ENCODE peak calls at places on chromosome 13, in nine cellular contexts. One of them, this sample, is unnamed.

GRCh38 chr13:110213461-110214074 is 93.4 kb downstream of the COL4A1 start:
- DNase-seq in A673: no peak
- DNase-seq in fibroblast of pulmonary artery: no peak
- DNase-seq in AG04450: no peak
- DNase-seq in astrocyte of the cerebellum: no peak
- DNase-seq in PC-3: no peak
- DNase-seq in CD8-positive, alpha-beta T cell: no peak
- DNase-seq in A549: no peak
- DNase-seq in astrocyte: no peak
- DNase-seq in this sample: no peak

GRCh38 chr13:77507931-77508776 is 27.4 kb upstream of the SCEL start:
- DNase-seq in A673: no peak
- DNase-seq in fibroblast of pulmonary artery: peak; percentile 57
- DNase-seq in AG04450: no peak
- DNase-seq in astrocyte of the cerebellum: peak; percentile 89
- DNase-seq in PC-3: peak; percentile 92
- DNase-seq in CD8-positive, alpha-beta T cell: no peak
- DNase-seq in A549: peak; percentile 38
- DNase-seq in astrocyte: peak; percentile 96
- DNase-seq in this sample: no peak

GRCh38 chr13:76937416-76937815 is 10.9 kb upstream of the ACOD1 start:
- DNase-seq in A673: peak; percentile 81
- DNase-seq in fibroblast of pulmonary artery: peak; percentile 97
- DNase-seq in AG04450: peak; percentile 88
- DNase-seq in astrocyte of the cerebellum: peak; percentile 96
- DNase-seq in PC-3: peak; percentile 92
- DNase-seq in CD8-positive, alpha-beta T cell: no peak
- DNase-seq in A549: peak; percentile 35
- DNase-seq in astrocyte: peak; percentile 95
- DNase-seq in this sample: no peak

GRCh38 chr13:31773538-31773937 is 34.2 kb downstream of the RXFP2 start:
- DNase-seq in A673: no peak
- DNase-seq in fibroblast of pulmonary artery: peak; percentile 86
- DNase-seq in AG04450: no peak
- DNase-seq in astrocyte of the cerebellum: peak; percentile 55
- DNase-seq in PC-3: no peak
- DNase-seq in CD8-positive, alpha-beta T cell: no peak
- DNase-seq in A549: no peak
- DNase-seq in astrocyte: peak; percentile 84
- DNase-seq in this sample: no peak

GRCh38 chr13:43388282-43389034 is 365.1 kb downstream of the DNAJC15 start:
- DNase-seq in A673: no peak
- DNase-seq in fibroblast of pulmonary artery: no peak
- DNase-seq in AG04450: no peak
- DNase-seq in astrocyte of the cerebellum: no peak
- DNase-seq in PC-3: peak; percentile 77
- DNase-seq in CD8-positive, alpha-beta T cell: no peak
- DNase-seq in A549: no peak
- DNase-seq in astrocyte: no peak
- DNase-seq in this sample: no peak

GRCh38 chr13:82847595-82847994 is 1034.7 kb downstream of the SLITRK1 start:
- DNase-seq in A673: no peak
- DNase-seq in fibroblast of pulmonary artery: peak; percentile 5
- DNase-seq in AG04450: no peak
- DNase-seq in astrocyte of the cerebellum: no peak
- DNase-seq in PC-3: peak; percentile 49
- DNase-seq in CD8-positive, alpha-beta T cell: no peak
- DNase-seq in A549: no peak
- DNase-seq in astrocyte: no peak
- DNase-seq in this sample: no peak

GRCh38 chr13:107124129-107124718 is 556.3 kb upstream of the ARGLU1 start:
- DNase-seq in A673: peak; percentile 22
- DNase-seq in fibroblast of pulmonary artery: peak; percentile 26
- DNase-seq in AG04450: no peak
- DNase-seq in astrocyte of the cerebellum: peak; percentile 11
- DNase-seq in PC-3: peak; percentile 45
- DNase-seq in CD8-positive, alpha-beta T cell: no peak
- DNase-seq in A549: peak; percentile 0
- DNase-seq in astrocyte: no peak
- DNase-seq in this sample: no peak

GRCh38 chr13:88526853-88527215 is 855.7 kb downstream of the SLITRK5 start:
- DNase-seq in A673: no peak
- DNase-seq in fibroblast of pulmonary artery: no peak
- DNase-seq in AG04450: no peak
- DNase-seq in astrocyte of the cerebellum: no peak
- DNase-seq in PC-3: no peak
- DNase-seq in CD8-positive, alpha-beta T cell: no peak
- DNase-seq in A549: no peak
- DNase-seq in astrocyte: no peak
- DNase-seq in this sample: no peak

GRCh38 chr13:109205315-109205714 is 575.9 kb downstream of the MYO16 start:
- DNase-seq in A673: no peak
- DNase-seq in fibroblast of pulmonary artery: peak; percentile 18
- DNase-seq in AG04450: no peak
- DNase-seq in astrocyte of the cerebellum: no peak
- DNase-seq in PC-3: no peak
- DNase-seq in CD8-positive, alpha-beta T cell: no peak
- DNase-seq in A549: no peak
- DNase-seq in astrocyte: no peak
- DNase-seq in this sample: no peak

GRCh38 chr13:99314640-99315176 is 7.5 kb upstream of the GPR183 start:
- DNase-seq in A673: no peak
- DNase-seq in fibroblast of pulmonary artery: peak; percentile 44
- DNase-seq in AG04450: no peak
- DNase-seq in astrocyte of the cerebellum: no peak
- DNase-seq in PC-3: no peak
- DNase-seq in CD8-positive, alpha-beta T cell: no peak
- DNase-seq in A549: no peak
- DNase-seq in astrocyte: peak; percentile 75
- DNase-seq in this sample: no peak

GRCh38 chr13:51315658-51316057 is 23.8 kb upstream of the SERPINE3 start:
- DNase-seq in A673: peak; percentile 59
- DNase-seq in fibroblast of pulmonary artery: no peak
- DNase-seq in AG04450: no peak
- DNase-seq in astrocyte of the cerebellum: no peak
- DNase-seq in PC-3: no peak
- DNase-seq in CD8-positive, alpha-beta T cell: no peak
- DNase-seq in A549: no peak
- DNase-seq in astrocyte: peak; percentile 29
- DNase-seq in this sample: no peak

GRCh38 chr13:35055705-35056104 is 113.6 kb downstream of the NBEA start:
- DNase-seq in A673: no peak
- DNase-seq in fibroblast of pulmonary artery: no peak
- DNase-seq in AG04450: no peak
- DNase-seq in astrocyte of the cerebellum: no peak
- DNase-seq in PC-3: no peak
- DNase-seq in CD8-positive, alpha-beta T cell: no peak
- DNase-seq in A549: no peak
- DNase-seq in astrocyte: no peak
- DNase-seq in this sample: no peak

GRCh38 chr13:74794147-74794546 is 659.9 kb upstream of the KLF12 start:
- DNase-seq in A673: peak; percentile 14
- DNase-seq in fibroblast of pulmonary artery: no peak
- DNase-seq in AG04450: no peak
- DNase-seq in astrocyte of the cerebellum: no peak
- DNase-seq in PC-3: no peak
- DNase-seq in CD8-positive, alpha-beta T cell: no peak
- DNase-seq in A549: no peak
- DNase-seq in astrocyte: no peak
- DNase-seq in this sample: no peak

GRCh38 chr13:103762523-103762922 is 696.3 kb upstream of the SLC10A2 start:
- DNase-seq in A673: no peak
- DNase-seq in fibroblast of pulmonary artery: no peak
- DNase-seq in AG04450: no peak
- DNase-seq in astrocyte of the cerebellum: no peak
- DNase-seq in PC-3: no peak
- DNase-seq in CD8-positive, alpha-beta T cell: no peak
- DNase-seq in A549: no peak
- DNase-seq in astrocyte: no peak
- DNase-seq in this sample: no peak

GRCh38 chr13:39373108-39373507 is 229.9 kb downstream of the LHFPL6 start:
- DNase-seq in A673: no peak
- DNase-seq in fibroblast of pulmonary artery: no peak
- DNase-seq in AG04450: no peak
- DNase-seq in astrocyte of the cerebellum: no peak
- DNase-seq in PC-3: no peak
- DNase-seq in CD8-positive, alpha-beta T cell: no peak
- DNase-seq in A549: no peak
- DNase-seq in astrocyte: no peak
- DNase-seq in this sample: no peak

GRCh38 chr13:63731896-63732295 is 2316.2 kb upstream of the PCDH20 start:
- DNase-seq in A673: no peak
- DNase-seq in fibroblast of pulmonary artery: no peak
- DNase-seq in AG04450: no peak
- DNase-seq in astrocyte of the cerebellum: no peak
- DNase-seq in PC-3: no peak
- DNase-seq in CD8-positive, alpha-beta T cell: no peak
- DNase-seq in A549: no peak
- DNase-seq in astrocyte: no peak
- DNase-seq in this sample: no peak

GRCh38 chr13:44764334-44764733 is 188.2 kb upstream of the TSC22D1 start:
- DNase-seq in A673: no peak
- DNase-seq in fibroblast of pulmonary artery: no peak
- DNase-seq in AG04450: no peak
- DNase-seq in astrocyte of the cerebellum: no peak
- DNase-seq in PC-3: no peak
- DNase-seq in CD8-positive, alpha-beta T cell: no peak
- DNase-seq in A549: no peak
- DNase-seq in astrocyte: no peak
- DNase-seq in this sample: no peak

GRCh38 chr13:54733639-54734038 is 1705.0 kb downstream of the OLFM4 start:
- DNase-seq in A673: peak; percentile 0
- DNase-seq in fibroblast of pulmonary artery: no peak
- DNase-seq in AG04450: no peak
- DNase-seq in astrocyte of the cerebellum: no peak
- DNase-seq in PC-3: no peak
- DNase-seq in CD8-positive, alpha-beta T cell: no peak
- DNase-seq in A549: peak; percentile 0
- DNase-seq in astrocyte: no peak
- DNase-seq in this sample: no peak
- TF ChIP-seq CTCF in A673: no peak
- TF ChIP-seq CTCF in fibroblast of pulmonary artery: no peak
- TF ChIP-seq CTCF in AG04450: no peak
- TF ChIP-seq CTCF in astrocyte of the cerebellum: no peak
- TF ChIP-seq CTCF in PC-3: no peak
- TF ChIP-seq CTCF in CD8-positive, alpha-beta T cell: no peak
- TF ChIP-seq CTCF in A549: no peak
- TF ChIP-seq CTCF in astrocyte: no peak
- TF ChIP-seq CTCF in this sample: no peak

GRCh38 chr13:47794963-47795362 is 206.1 kb downstream of the SUCLA2 start:
- DNase-seq in A673: peak; percentile 37
- DNase-seq in fibroblast of pulmonary artery: peak; percentile 27
- DNase-seq in AG04450: no peak
- DNase-seq in astrocyte of the cerebellum: no peak
- DNase-seq in PC-3: peak; percentile 29
- DNase-seq in CD8-positive, alpha-beta T cell: no peak
- DNase-seq in A549: peak; percentile 6
- DNase-seq in astrocyte: no peak
- DNase-seq in this sample: no peak
- TF ChIP-seq CTCF in A673: peak; percentile 68
- TF ChIP-seq CTCF in fibroblast of pulmonary artery: peak; percentile 73
- TF ChIP-seq CTCF in AG04450: peak; percentile 56
- TF ChIP-seq CTCF in astrocyte of the cerebellum: peak; percentile 55
- TF ChIP-seq CTCF in PC-3: peak; percentile 61
- TF ChIP-seq CTCF in CD8-positive, alpha-beta T cell: peak; percentile 21
- TF ChIP-seq CTCF in A549: no peak
- TF ChIP-seq CTCF in astrocyte: peak; percentile 35
- TF ChIP-seq CTCF in this sample: no peak

DNA sequence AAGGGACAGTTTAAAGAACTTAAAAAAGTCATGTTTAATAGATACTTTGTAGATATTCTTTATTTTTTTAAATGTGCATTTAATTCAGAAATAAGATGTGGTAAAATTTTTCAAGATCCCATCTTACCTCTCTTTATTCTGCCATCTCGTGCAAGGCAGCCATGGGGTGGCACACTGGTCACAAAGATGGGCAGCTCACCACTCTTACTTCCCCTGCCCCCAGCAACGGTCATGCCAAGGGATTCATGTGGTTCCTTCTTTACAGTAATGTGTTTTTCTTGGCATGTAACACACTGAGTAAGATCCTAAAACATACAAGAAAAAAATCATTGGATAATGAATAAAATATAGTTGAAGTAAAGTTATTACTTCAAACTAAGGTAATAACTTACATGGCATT is 64.2 kb downstream of the LNX2 start:
- DNase-seq in A673: no peak
- DNase-seq in fibroblast of pulmonary artery: peak; percentile 69
- DNase-seq in AG04450: no peak
- DNase-seq in astrocyte of the cerebellum: peak; percentile 62
- DNase-seq in PC-3: peak; percentile 23
- DNase-seq in CD8-positive, alpha-beta T cell: no peak
- DNase-seq in A549: peak; percentile 5
- DNase-seq in astrocyte: peak; percentile 50
- DNase-seq in this sample: no peak
- TF ChIP-seq CTCF in A673: peak; percentile 17
- TF ChIP-seq CTCF in fibroblast of pulmonary artery: no peak
- TF ChIP-seq CTCF in AG04450: peak; percentile 19
- TF ChIP-seq CTCF in astrocyte of the cerebellum: peak; percentile 26
- TF ChIP-seq CTCF in PC-3: peak; percentile 45
- TF ChIP-seq CTCF in CD8-positive, alpha-beta T cell: no peak
- TF ChIP-seq CTCF in A549: no peak
- TF ChIP-seq CTCF in astrocyte: peak; percentile 5
- TF ChIP-seq CTCF in this sample: no peak

GRCh38 chr13:70339738-70340137 is 231.5 kb upstream of the KLHL1 start:
- DNase-seq in A673: peak; percentile 48
- DNase-seq in fibroblast of pulmonary artery: no peak
- DNase-seq in AG04450: no peak
- DNase-seq in astrocyte of the cerebellum: peak; percentile 5
- DNase-seq in PC-3: peak; percentile 57
- DNase-seq in CD8-positive, alpha-beta T cell: no peak
- DNase-seq in A549: peak; percentile 32
- DNase-seq in astrocyte: no peak
- DNase-seq in this sample: no peak
- TF ChIP-seq CTCF in A673: peak; percentile 62
- TF ChIP-seq CTCF in fibroblast of pulmonary artery: no peak
- TF ChIP-seq CTCF in AG04450: no peak
- TF ChIP-seq CTCF in astrocyte of the cerebellum: peak; percentile 65
- TF ChIP-seq CTCF in PC-3: peak; percentile 67
- TF ChIP-seq CTCF in CD8-positive, alpha-beta T cell: no peak
- TF ChIP-seq CTCF in A549: no peak
- TF ChIP-seq CTCF in astrocyte: peak; percentile 43
- TF ChIP-seq CTCF in this sample: no peak

DNA sequence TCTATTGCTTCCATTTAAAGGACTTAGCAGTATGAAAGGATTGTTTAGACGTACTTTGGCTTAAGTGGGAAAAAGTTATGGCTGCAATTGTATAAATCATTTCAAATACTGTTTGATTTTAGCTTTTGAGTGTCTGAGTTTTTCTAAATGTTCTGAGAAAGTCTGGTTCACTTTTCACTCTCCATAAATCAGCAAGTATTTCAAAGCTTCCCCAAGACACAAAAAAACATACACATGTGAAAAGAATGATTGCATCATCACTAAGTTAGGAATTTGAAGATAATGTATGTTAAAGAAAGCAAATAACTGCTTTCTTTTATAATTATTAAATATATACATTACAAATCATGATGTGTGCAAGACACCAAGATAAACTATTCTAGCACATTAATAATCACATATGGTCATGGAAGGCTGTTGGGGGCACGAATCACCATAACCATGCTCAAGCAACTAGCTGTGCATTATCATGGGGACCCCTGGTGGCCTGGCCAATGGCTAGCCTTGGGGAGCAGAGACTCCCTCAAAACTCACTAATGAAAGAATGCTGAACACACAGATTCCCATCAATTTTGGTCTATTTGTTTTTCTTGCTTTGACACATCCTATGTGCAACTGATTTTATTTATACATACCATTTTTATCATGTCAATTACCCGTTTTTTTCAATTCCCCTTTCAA is 111.1 kb downstream of the MIPEP start:
- DNase-seq in A673: no peak
- DNase-seq in fibroblast of pulmonary artery: no peak
- DNase-seq in AG04450: no peak
- DNase-seq in astrocyte of the cerebellum: no peak
- DNase-seq in PC-3: no peak
- DNase-seq in CD8-positive, alpha-beta T cell: no peak
- DNase-seq in A549: no peak
- DNase-seq in astrocyte: no peak
- DNase-seq in this sample: no peak
- TF ChIP-seq CTCF in A673: no peak
- TF ChIP-seq CTCF in fibroblast of pulmonary artery: peak; percentile 30
- TF ChIP-seq CTCF in AG04450: peak; percentile 58
- TF ChIP-seq CTCF in astrocyte of the cerebellum: peak; percentile 35
- TF ChIP-seq CTCF in PC-3: peak; percentile 19
- TF ChIP-seq CTCF in CD8-positive, alpha-beta T cell: no peak
- TF ChIP-seq CTCF in A549: no peak
- TF ChIP-seq CTCF in astrocyte: peak; percentile 9
- TF ChIP-seq CTCF in this sample: no peak